ENCODE peak calls at places on chromosomes 5 and 9, in ten cellular contexts. J is AG20443; S is Right ventricle myocardium inferior; H is foreskin fibroblast; K is CD4-positive, alpha-beta T cell; L is natural killer cell; C is stimulated activated CD4-positive, alpha-beta T cell treated with anti-CD3 and anti-CD28 coated beads, Interleukin-4, amount 100 ng/mL, for 48 hours; N is IMR-90; Z is NCI-H1092 treated with DMSO at 0.1 percent for 48 hours; W is BJ. R is an unnamed sample.

GRCh38 chr5:37619353-37619752 is 220.5 kb downstream of the GDNF start:
- DNase-seq in N (peak; percentile 86), W (no peak), S (no peak), J (peak; percentile 52), H (peak; percentile 80), K (no peak), C (no peak), Z (no peak), L (no peak), R (no peak)

GRCh38 chr5:176410486-176411180 is 5.7 kb downstream of the CLTB start:
- DNase-seq in K (no peak), W (no peak), J (no peak), L (no peak), C (no peak), H (no peak), Z (no peak), S (no peak), N (no peak), R (no peak)

GRCh38 chr9:107983191-107983603 is 493.6 kb upstream of the KLF4 start:
- DNase-seq in S (no peak), Z (no peak), J (peak; percentile 72), C (no peak), L (no peak), N (peak; percentile 56), K (no peak), H (peak; percentile 86), W (peak; percentile 20), R (peak; percentile 51)

GRCh38 chr9:100473271-100474081 is 527 bp downstream of the TMEFF1 start:
- DNase-seq in K (no peak), H (peak; percentile 56), C (peak; percentile 22), N (peak; percentile 29), L (peak; percentile 19), S (no peak), W (no peak), Z (peak; percentile 51), J (peak; percentile 77), R (no peak)

GRCh38 chr5:89260254-89260653 is 377.3 kb upstream of the MEF2C start:
- DNase-seq in Z (no peak), H (peak; percentile 52), K (no peak), J (no peak), C (no peak), L (no peak), S (no peak), W (no peak), N (peak; percentile 40), R (no peak)

GRCh38 chr9:123316053-123316718 is 39.8 kb upstream of the CRB2 start:
- DNase-seq in J (no peak), C (no peak), W (no peak), Z (no peak), L (no peak), S (no peak), N (no peak), K (no peak), H (no peak), R (peak; percentile 79)

GRCh38 chr5:159073030-159073429 is 26.7 kb downstream of the EBF1 start:
- DNase-seq in S (no peak), J (no peak), C (no peak), Z (no peak), N (no peak), L (no peak), H (no peak), W (no peak), K (no peak), R (no peak)

GRCh38 chr9:107039546-107039945 is 176.6 kb downstream of the ZNF462 start:
- DNase-seq in C (no peak), J (peak; percentile 38), N (peak; percentile 45), H (peak; percentile 7), W (no peak), K (no peak), L (no peak), Z (no peak), S (no peak), R (no peak)

GRCh38 chr5:8944005-8944404 is 601.9 kb downstream of the SEMA5A start:
- DNase-seq in J (no peak), W (no peak), C (no peak), S (no peak), L (no peak), N (peak; percentile 58), Z (no peak), K (no peak), H (peak; percentile 70), R (no peak)

GRCh38 chr5:127409236-127409921 is 108.1 kb upstream of the PRRC1 start:
- DNase-seq in J (peak; percentile 18), C (no peak), S (no peak), Z (no peak), K (no peak), L (no peak), N (no peak), W (no peak), H (peak; percentile 45), R (no peak)

GRCh38 chr9:107593224-107593870 is 103.8 kb upstream of the KLF4 start:
- DNase-seq in L (no peak), J (no peak), Z (no peak), K (no peak), W (no peak), C (no peak), N (no peak), S (no peak), H (no peak), R (no peak)

GRCh38 chr9:4315582-4316215 is 15.8 kb upstream of the GLIS3 start:
- DNase-seq in Z (peak; percentile 75), N (peak; percentile 69), W (no peak), L (peak; percentile 26), K (peak; percentile 60), C (peak; percentile 73), J (peak; percentile 81), S (peak; percentile 81), H (peak; percentile 89), R (no peak)

GRCh38 chr5:127518319-127518621 is 830 bp downstream of the PRRC1 start:
- DNase-seq in H (no peak), K (no peak), N (peak; percentile 57), J (no peak), L (no peak), C (no peak), S (no peak), Z (no peak), W (peak; percentile 14), R (no peak)

GRCh38 chr9:34986541-34987047 is 3.0 kb upstream of the DNAJB5 start:
- DNase-seq in K (peak; percentile 25), S (peak; percentile 55), H (no peak), N (no peak), W (no peak), J (no peak), L (no peak), C (no peak), Z (peak; percentile 49), R (peak; percentile 92)

GRCh38 chr5:139138790-139139189 is 59.4 kb downstream of the SIL1 start:
- DNase-seq in N (peak; percentile 56), J (peak; percentile 40), W (no peak), H (peak; percentile 61), L (no peak), Z (peak; percentile 63), K (no peak), C (no peak), S (no peak), R (no peak)

GRCh38 chr9:68685770-68686169 is 19.3 kb upstream of the PIP5K1B start:
- DNase-seq in K (no peak), J (peak; percentile 18), C (peak; percentile 28), S (no peak), L (no peak), H (no peak), N (no peak), W (no peak), Z (no peak), R (no peak)

GRCh38 chr5:89273289-89273688 is 390.3 kb upstream of the MEF2C start:
- DNase-seq in N (no peak), J (no peak), W (no peak), S (no peak), K (no peak), H (peak; percentile 30), Z (no peak), C (no peak), L (no peak), R (no peak)